ENCODE peak calls at places on chromosome 13, in seven cellular contexts. Y, E, D, M, S, A and X are unnamed samples.

GRCh38 chr13:30125422-30126073 is 181.8 kb downstream of the KATNAL1 start:
- DNase-seq in Y (no peak), S (peak), E (peak), A (peak), D (peak), M (no peak), X (no peak)

GRCh38 chr13:48828962-48829405 is 146.7 kb upstream of the FNDC3A start:
- DNase-seq in Y (peak), E (peak), M (no peak), A (no peak), S (no peak), D (peak), X (no peak)

GRCh38 chr13:72648513-72649065 is 78.8 kb downstream of the MZT1 start:
- DNase-seq in D (no peak), Y (no peak), A (no peak), S (peak), M (no peak), E (no peak), X (no peak)

GRCh38 chr13:23845309-23845708 is 43.9 kb downstream of the MIPEP start:
- DNase-seq in M (no peak), A (no peak), S (no peak), D (no peak), Y (no peak), E (no peak), X (no peak)

GRCh38 chr13:75550159-75550567 is 572 bp downstream of the UCHL3 start:
- DNase-seq in Y (peak), A (no peak), M (peak), E (no peak), S (peak), D (peak), X (no peak)

GRCh38 chr13:90545070-90545840 is 802.2 kb upstream of the MIR17HG start:
- DNase-seq in S (no peak), M (no peak), D (peak), A (no peak), Y (no peak), E (no peak), X (no peak)

GRCh38 chr13:113862766-113863510 is 938 bp downstream of the GAS6 start:
- DNase-seq in Y (no peak), D (peak), A (no peak), E (no peak), M (no peak), S (peak), X (peak)

GRCh38 chr13:31468114-31468902 is 268.5 kb downstream of the B3GLCT start:
- DNase-seq in S (no peak), M (no peak), E (no peak), D (no peak), A (no peak), Y (no peak), X (no peak)

GRCh38 chr13:38042771-38043170 is 173.2 kb upstream of the TRPC4 start:
- DNase-seq in S (no peak), Y (no peak), D (peak), E (no peak), M (no peak), A (no peak), X (no peak)

GRCh38 chr13:107192289-107192688 is 624.4 kb upstream of the ARGLU1 start:
- DNase-seq in E (peak), A (no peak), M (no peak), D (no peak), S (peak), Y (no peak), X (no peak)

GRCh38 chr13:45372189-45373115 is 31.5 kb upstream of the TPT1 start:
- DNase-seq in S (no peak), E (no peak), M (no peak), D (no peak), Y (no peak), A (no peak), X (no peak)

GRCh38 chr13:26498524-26499208 is 58.8 kb upstream of the WASF3 start:
- DNase-seq in M (no peak), S (peak), A (no peak), E (no peak), Y (no peak), D (peak), X (no peak)

GRCh38 chr13:23771966-23772365 is 117.2 kb downstream of the MIPEP start:
- DNase-seq in Y (no peak), D (peak), S (no peak), E (no peak), A (no peak), M (no peak), X (no peak)

GRCh38 chr13:49998714-49999624 is 2.1 kb downstream of the TRIM13 start:
- DNase-seq in D (no peak), M (no peak), Y (no peak), E (no peak), A (no peak), S (no peak), X (no peak)